ENCODE peak calls at places on chromosomes 6 and 20, in ten cellular contexts. G, M, K, C, B, E, S, X, H and P are unnamed samples.

GRCh38 chr6:129719692-129720091 is 9.7 kb upstream of the ARHGAP18 start:
- DNase-seq in M (no peak), G (no peak), B (no peak), E (no peak), X (no peak), C (no peak), K (no peak), S (no peak), H (no peak), P (no peak)

GRCh38 chr20:33233129-33233774 is 2.5 kb upstream of the BPIFA1 start:
- DNase-seq in M (no peak), H (no peak), G (peak; percentile 27), K (no peak), X (no peak), B (no peak), E (no peak), S (peak; percentile 17), C (no peak), P (no peak)

GRCh38 chr6:33192671-33193602 is 670 bp upstream of the COL11A2 start:
- DNase-seq in G (no peak), E (peak; percentile 58), M (no peak), K (no peak), S (no peak), C (peak; percentile 55), H (no peak), B (no peak), X (no peak), P (no peak)

GRCh38 chr6:160260283-160261119 is 1.9 kb upstream of the SLC22A2 start:
- DNase-seq in E (no peak), X (no peak), B (no peak), S (no peak), G (no peak), M (no peak), C (no peak), K (no peak), H (no peak), P (no peak)

GRCh38 chr6:8904754-8905153 is 469.4 kb upstream of the SLC35B3 start:
- DNase-seq in M (no peak), C (no peak), H (no peak), B (no peak), E (no peak), K (no peak), X (no peak), S (no peak), G (peak; percentile 38), P (no peak)

GRCh38 chr6:16747232-16748027 is 13.8 kb downstream of the ATXN1 start:
- DNase-seq in M (no peak), G (no peak), K (no peak), X (no peak), H (no peak), S (no peak), C (no peak), E (no peak), B (peak; percentile 54), P (no peak)

GRCh38 chr6:88517737-88518136 is 351.6 kb upstream of the CNR1 start:
- DNase-seq in K (no peak), S (no peak), H (no peak), E (no peak), C (no peak), B (no peak), M (no peak), X (no peak), G (no peak), P (no peak)

GRCh38 chr6:16901777-16902176 is 140.5 kb upstream of the ATXN1 start:
- DNase-seq in K (no peak), C (peak; percentile 23), H (no peak), B (peak; percentile 8), G (no peak), E (peak; percentile 80), X (peak; percentile 5), S (no peak), M (no peak), P (no peak)

GRCh38 chr6:143149771-143150170 is 89.1 kb downstream of the AIG1 start:
- DNase-seq in X (no peak), S (no peak), E (no peak), G (no peak), C (no peak), M (no peak), H (no peak), B (no peak), K (no peak), P (no peak)

GRCh38 chr20:22546344-22546743 is 38.0 kb downstream of the FOXA2 start:
- DNase-seq in E (no peak), K (no peak), B (no peak), H (no peak), G (no peak), S (no peak), X (no peak), M (no peak), C (no peak), P (no peak)

GRCh38 chr20:62609170-62609786 is 33.0 kb upstream of the SLCO4A1 start:
- DNase-seq in E (no peak), B (no peak), G (no peak), C (no peak), X (no peak), H (no peak), K (no peak), S (no peak), M (no peak), P (no peak)

GRCh38 chr20:8304124-8304800 is 172.2 kb downstream of the PLCB1 start:
- DNase-seq in H (no peak), S (no peak), C (no peak), B (no peak), X (no peak), G (no peak), E (no peak), K (no peak), M (no peak), P (no peak)

GRCh38 chr6:170279977-170280688 is 10.7 kb downstream of the DLL1 start:
- DNase-seq in E (peak; percentile 97), M (peak; percentile 34), H (no peak), X (peak; percentile 65), K (no peak), G (peak; percentile 91), B (no peak), C (no peak), S (no peak), P (no peak)

GRCh38 chr6:7261030-7261841 is 51.8 kb downstream of the SSR1 start:
- DNase-seq in X (peak; percentile 93), M (no peak), B (peak; percentile 96), E (peak; percentile 78), G (peak; percentile 79), K (peak; percentile 64), S (peak; percentile 83), C (peak; percentile 89), H (peak; percentile 20), P (peak; percentile 79)

GRCh38 chr6:47303383-47303782 is 6.3 kb downstream of the TNFRSF21 start:
- DNase-seq in B (no peak), G (no peak), H (no peak), E (no peak), S (no peak), X (no peak), C (no peak), K (no peak), M (no peak), P (no peak)

GRCh38 chr6:157770946-157771345 is 52.1 kb upstream of the SNX9 start:
- DNase-seq in G (no peak), X (peak; percentile 42), B (peak; percentile 84), H (no peak), K (no peak), S (no peak), M (no peak), C (no peak), E (no peak), P (no peak)

GRCh38 chr6:3194535-3195376 is 32.7 kb downstream of the TUBB2B start:
- DNase-seq in K (no peak), S (peak; percentile 61), M (no peak), X (no peak), H (no peak), E (peak; percentile 39), C (peak; percentile 59), B (no peak), G (no peak), P (no peak)

GRCh38 chr6:17851720-17852161 is 135.7 kb downstream of the KIF13A start:
- DNase-seq in H (no peak), X (no peak), E (no peak), G (no peak), S (no peak), K (no peak), M (no peak), B (no peak), C (no peak), P (no peak)

GRCh38 chr20:61925555-61926252 is 140.0 kb downstream of the TAF4 start:
- DNase-seq in H (no peak), E (no peak), B (peak; percentile 91), K (no peak), G (peak; percentile 44), X (peak; percentile 62), M (no peak), S (no peak), C (no peak), P (no peak)

GRCh38 chr6:157272866-157273755 is 50.2 kb downstream of the TMEM242 start:
- DNase-seq in X (no peak), C (no peak), B (no peak), M (peak; percentile 17), K (peak; percentile 12), S (no peak), E (peak; percentile 28), G (no peak), H (no peak), P (no peak)

GRCh38 chr6:139407718-139408222 is 33.3 kb upstream of the CITED2 start:
- DNase-seq in E (no peak), B (peak; percentile 86), S (no peak), M (no peak), X (peak; percentile 53), G (no peak), H (no peak), K (no peak), C (no peak), P (peak; percentile 98)

GRCh38 chr20:2973574-2973973 is 69.8 kb upstream of the GNRH2 start:
- DNase-seq in K (no peak), H (no peak), G (no peak), S (no peak), E (no peak), C (no peak), X (no peak), B (no peak), M (no peak), P (no peak)

GRCh38 chr6:166021429-166021828 is 146.2 kb downstream of the TBXT start:
- DNase-seq in G (no peak), M (no peak), S (no peak), X (no peak), K (no peak), B (no peak), E (no peak), C (no peak), H (no peak), P (no peak)

GRCh38 chr20:47962286-47962685 is 177.0 kb upstream of the SULF2 start:
- DNase-seq in M (no peak), G (no peak), S (no peak), X (no peak), K (no peak), E (no peak), H (no peak), B (no peak), C (no peak), P (no peak)

GRCh38 chr20:51255417-51255816 is 232.5 kb upstream of the KCNG1 start:
- DNase-seq in K (no peak), C (no peak), M (no peak), S (no peak), B (no peak), E (no peak), X (no peak), G (no peak), H (no peak), P (no peak)

GRCh38 chr6:154139894-154140293 is 100.9 kb downstream of the OPRM1 start:
- DNase-seq in X (no peak), C (no peak), K (no peak), E (no peak), B (no peak), G (no peak), H (no peak), S (no peak), M (no peak), P (no peak)

GRCh38 chr6:135088818-135089809 is 34.5 kb upstream of the HBS1L start:
- DNase-seq in B (peak; percentile 26), X (peak; percentile 18), S (no peak), K (peak; percentile 42), E (no peak), M (no peak), C (no peak), G (peak; percentile 44), H (peak; percentile 58), P (peak; percentile 25)

GRCh38 chr6:63663147-63663877 is 27.7 kb downstream of the PHF3 start:
- DNase-seq in B (peak; percentile 35), G (no peak), S (no peak), E (no peak), K (no peak), X (peak; percentile 8), H (no peak), C (no peak), M (no peak), P (no peak)